ENCODE peak calls at places on chromosomes 4 and X, in four cellular contexts. J is AG10803, U is HS-5, L is memory B cell. F is an unnamed sample.
A peak's percentile ranks its signal among the peaks of the same experiment; 100 is the strongest.

GRCh38 chr4:101961144-101961543 is 170.6 kb downstream of the BANK1 start:
- DNase-seq in U (no peak), J (peak; percentile 48), L (no peak), F (no peak)

GRCh38 chr4:158649111-158649680 is 22.5 kb downstream of the C4orf46 start:
- DNase-seq in J (peak; percentile 79), U (no peak), L (no peak), F (no peak)

GRCh38 chr4:150710770-150711375 is 128.9 kb downstream of the MAB21L2 start:
- DNase-seq in J (no peak), L (no peak), U (no peak), F (no peak)

GRCh38 chr4:145545538-145546224 is 64.0 kb downstream of the SMAD1 start:
- DNase-seq in J (peak; percentile 92), U (peak; percentile 85), L (no peak), F (no peak)

GRCh38 chrX:139930923-139931645 is 1.8 kb downstream of the ATP11C start:
- DNase-seq in J (no peak), U (no peak), L (no peak), F (no peak)

GRCh38 chr4:14783011-14783877 is 219.0 kb upstream of the CPEB2 start:
- DNase-seq in L (no peak), U (peak; percentile 47), J (no peak), F (no peak)

GRCh38 chr4:68304731-68305130 is 45.2 kb downstream of the YTHDC1 start:
- DNase-seq in U (no peak), L (no peak), J (no peak), F (no peak)

GRCh38 chr4:99457676-99458075 is 22.5 kb upstream of the ADH7 start:
- DNase-seq in L (no peak), U (no peak), J (no peak), F (no peak)

GRCh38 chr4:98539299-98539698 is 119.1 kb downstream of the TSPAN5 start:
- DNase-seq in U (no peak), J (peak; percentile 47), L (no peak), F (no peak)

GRCh38 chr4:169621754-169622481 is 1.5 kb downstream of the CLCN3 start:
- DNase-seq in L (peak; percentile 4), J (peak; percentile 67), U (no peak), F (no peak)

GRCh38 chr4:140049024-140049923 is 104.7 kb downstream of the MAML3 start:
- DNase-seq in U (no peak), L (no peak), J (peak; percentile 49), F (peak; percentile 15)

GRCh38 chrX:71815906-71816156 is 52.7 kb downstream of the CXorf49B start:
- DNase-seq in J (no peak), U (no peak), L (no peak), F (no peak)

GRCh38 chrX:143472334-143472938 is 44.8 kb downstream of the SPANXN3 start:
- DNase-seq in U (no peak), L (no peak), J (no peak), F (no peak)

GRCh38 chr4:88041626-88042025 is 34.2 kb downstream of the PKD2 start:
- DNase-seq in U (no peak), L (no peak), J (no peak), F (no peak)

GRCh38 chrX:45320191-45320590 is 119.5 kb upstream of the DIPK2B start:
- DNase-seq in L (no peak), J (no peak), U (no peak), F (no peak)

GRCh38 chr4:83219344-83219990 is 65.1 kb downstream of the COQ2 start:
- DNase-seq in L (no peak), J (peak; percentile 80), U (no peak), F (peak; percentile 54)

GRCh38 chr4:57147335-57148060 is 37.3 kb upstream of the IGFBP7 start:
- DNase-seq in J (peak; percentile 76), L (no peak), U (no peak), F (no peak)

GRCh38 chr4:83334425-83335241 is at the start of gene HPSE:
- DNase-seq in J (peak; percentile 50), U (no peak), L (peak; percentile 45), F (peak; percentile 44)

GRCh38 chrX:50327235-50327634 is 122.7 kb downstream of the CCNB3 start:
- DNase-seq in J (no peak), U (no peak), L (no peak), F (no peak)

GRCh38 chr4:7630559-7631287 is 196.0 kb upstream of the PSAPL1 start:
- DNase-seq in J (peak; percentile 82), L (no peak), U (peak; percentile 76), F (no peak)

GRCh38 chr4:138749303-138749702 is 266.3 kb upstream of the NOCT start:
- DNase-seq in U (no peak), L (no peak), J (peak; percentile 56), F (no peak)

GRCh38 chr4:155666701-155667537 is at the start of gene GUCY1A1:
- DNase-seq in U (no peak), L (no peak), J (peak; percentile 1), F (no peak)

GRCh38 chrX:11242704-11243103 is 50.5 kb upstream of the AMELX start:
- DNase-seq in J (no peak), U (no peak), L (no peak), F (no peak)

GRCh38 chr4:159389756-159390155 is 286.9 kb downstream of the RAPGEF2 start:
- DNase-seq in L (no peak), U (no peak), J (no peak), F (no peak)

GRCh38 chrX:53000447-53001208 is 42.3 kb upstream of the FAM156A start:
- DNase-seq in L (no peak), J (no peak), U (no peak), F (no peak)

GRCh38 chr4:79088991-79089705 is 149.9 kb upstream of the PAQR3 start:
- DNase-seq in U (no peak), L (no peak), J (no peak), F (no peak)

GRCh38 chr4:47442980-47443379 is 20.5 kb downstream of the COMMD8 start:
- DNase-seq in J (no peak), L (no peak), U (no peak), F (no peak)

GRCh38 chrX:42247241-42247640 is 323.9 kb upstream of the CASK start:
- DNase-seq in U (no peak), L (no peak), J (peak; percentile 9), F (no peak)

GRCh38 chr4:38177792-38178665 is 217.8 kb downstream of the PTTG2 start:
- DNase-seq in J (peak; percentile 71), U (no peak), L (no peak), F (peak; percentile 18)

GRCh38 chrX:46759645-46759974 is 692 bp upstream of the SLC9A7 start:
- DNase-seq in J (peak; percentile 42), U (no peak), L (no peak), F (no peak)

GRCh38 chrX:47327902-47328301 is 42.5 kb upstream of the ZNF157 start:
- DNase-seq in U (no peak), J (no peak), L (no peak), F (no peak)

GRCh38 chr4:169565606-169566351 is 46.6 kb downstream of the NEK1 start:
- DNase-seq in U (no peak), J (no peak), L (no peak), F (no peak)

GRCh38 chr4:55386840-55387239 is 8.9 kb upstream of the TMEM165 start:
- DNase-seq in U (no peak), L (no peak), J (no peak), F (no peak)

F was measured in activated CD4-positive, alpha-beta T cell treated with anti-CD3 and anti-CD28 coated beads, Interleukin-2, amount 50 U/mL, for 24 hours.